ENCODE peak calls at places on chromosomes 13 and 19, in ten cellular contexts. One of them, this sample, is unnamed.

GRCh38 chr19:38404858-38405257 is 2.0 kb downstream of the FAM98C start:
- DNase-seq in AG04449: no peak
- DNase-seq in substantia nigra: no peak
- DNase-seq in CD8-positive, alpha-beta T cell: no peak
- DNase-seq in AG10803: no peak
- DNase-seq in mammary epithelial cell: no peak
- DNase-seq in nephron progenitor cell: no peak
- DNase-seq in progenitor cell of endocrine pancreas: no peak
- DNase-seq in T follicular helper cell: no peak
- DNase-seq in NCI-H510A treated with DMSO at 0.1 percent for 48 hours: no peak
- DNase-seq in this sample: no peak

GRCh38 chr13:29521336-29521735 is 74.2 kb downstream of the SLC7A1 start:
- DNase-seq in AG04449: no peak
- DNase-seq in CD8-positive, alpha-beta T cell: no peak
- DNase-seq in mammary epithelial cell: no peak
- DNase-seq in T follicular helper cell: no peak
- DNase-seq in substantia nigra: no peak
- DNase-seq in nephron progenitor cell: no peak
- DNase-seq in AG10803: no peak
- DNase-seq in progenitor cell of endocrine pancreas: no peak
- DNase-seq in NCI-H510A treated with DMSO at 0.1 percent for 48 hours: no peak
- DNase-seq in this sample: no peak

GRCh38 chr13:30690282-30691188 is 44.8 kb upstream of the ALOX5AP start:
- DNase-seq in AG04449: peak
- DNase-seq in nephron progenitor cell: no peak
- DNase-seq in NCI-H510A treated with DMSO at 0.1 percent for 48 hours: no peak
- DNase-seq in progenitor cell of endocrine pancreas: no peak
- DNase-seq in CD8-positive, alpha-beta T cell: no peak
- DNase-seq in substantia nigra: no peak
- DNase-seq in AG10803: peak
- DNase-seq in T follicular helper cell: no peak
- DNase-seq in mammary epithelial cell: peak
- DNase-seq in this sample: peak

GRCh38 chr13:77509221-77509620 is 26.3 kb upstream of the SCEL start:
- DNase-seq in CD8-positive, alpha-beta T cell: no peak
- DNase-seq in mammary epithelial cell: no peak
- DNase-seq in progenitor cell of endocrine pancreas: no peak
- DNase-seq in T follicular helper cell: no peak
- DNase-seq in nephron progenitor cell: no peak
- DNase-seq in substantia nigra: no peak
- DNase-seq in NCI-H510A treated with DMSO at 0.1 percent for 48 hours: no peak
- DNase-seq in AG10803: peak
- DNase-seq in AG04449: no peak
- DNase-seq in this sample: no peak

GRCh38 chr19:56105090-56105701 is 15.9 kb downstream of the ZNF787 start:
- DNase-seq in T follicular helper cell: peak
- DNase-seq in AG10803: peak
- DNase-seq in AG04449: no peak
- DNase-seq in CD8-positive, alpha-beta T cell: peak
- DNase-seq in mammary epithelial cell: peak
- DNase-seq in NCI-H510A treated with DMSO at 0.1 percent for 48 hours: no peak
- DNase-seq in substantia nigra: peak
- DNase-seq in nephron progenitor cell: peak
- DNase-seq in progenitor cell of endocrine pancreas: peak
- DNase-seq in this sample: peak

GRCh38 chr13:98581971-98582702 is 5.2 kb upstream of the STK24 start:
- DNase-seq in substantia nigra: no peak
- DNase-seq in AG04449: no peak
- DNase-seq in CD8-positive, alpha-beta T cell: no peak
- DNase-seq in nephron progenitor cell: no peak
- DNase-seq in T follicular helper cell: no peak
- DNase-seq in progenitor cell of endocrine pancreas: no peak
- DNase-seq in NCI-H510A treated with DMSO at 0.1 percent for 48 hours: peak
- DNase-seq in AG10803: peak
- DNase-seq in mammary epithelial cell: peak
- DNase-seq in this sample: no peak

GRCh38 chr19:10899171-10899653 is 27.9 kb downstream of the CARM1 start:
- DNase-seq in AG10803: no peak
- DNase-seq in CD8-positive, alpha-beta T cell: no peak
- DNase-seq in mammary epithelial cell: peak
- DNase-seq in progenitor cell of endocrine pancreas: no peak
- DNase-seq in AG04449: no peak
- DNase-seq in NCI-H510A treated with DMSO at 0.1 percent for 48 hours: peak
- DNase-seq in substantia nigra: peak
- DNase-seq in nephron progenitor cell: no peak
- DNase-seq in T follicular helper cell: no peak
- DNase-seq in this sample: no peak

GRCh38 chr19:55382013-55382412 is 2.1 kb downstream of the TMEM238 start:
- DNase-seq in mammary epithelial cell: no peak
- DNase-seq in nephron progenitor cell: no peak
- DNase-seq in CD8-positive, alpha-beta T cell: no peak
- DNase-seq in substantia nigra: no peak
- DNase-seq in AG10803: no peak
- DNase-seq in progenitor cell of endocrine pancreas: no peak
- DNase-seq in NCI-H510A treated with DMSO at 0.1 percent for 48 hours: no peak
- DNase-seq in T follicular helper cell: no peak
- DNase-seq in AG04449: no peak
- DNase-seq in this sample: no peak

GRCh38 chr13:110363009-110363408 is 55.9 kb downstream of the COL4A2 start:
- DNase-seq in mammary epithelial cell: no peak
- DNase-seq in AG10803: no peak
- DNase-seq in progenitor cell of endocrine pancreas: no peak
- DNase-seq in nephron progenitor cell: no peak
- DNase-seq in AG04449: no peak
- DNase-seq in NCI-H510A treated with DMSO at 0.1 percent for 48 hours: no peak
- DNase-seq in T follicular helper cell: no peak
- DNase-seq in CD8-positive, alpha-beta T cell: no peak
- DNase-seq in substantia nigra: no peak
- DNase-seq in this sample: no peak

GRCh38 chr13:41944635-41945401 is 16.1 kb downstream of the VWA8 start:
- DNase-seq in mammary epithelial cell: no peak
- DNase-seq in progenitor cell of endocrine pancreas: no peak
- DNase-seq in nephron progenitor cell: no peak
- DNase-seq in T follicular helper cell: no peak
- DNase-seq in AG10803: no peak
- DNase-seq in NCI-H510A treated with DMSO at 0.1 percent for 48 hours: no peak
- DNase-seq in CD8-positive, alpha-beta T cell: no peak
- DNase-seq in substantia nigra: no peak
- DNase-seq in AG04449: no peak
- DNase-seq in this sample: no peak